ENCODE peak calls at places on chromosomes 16 and 17, in ten cellular contexts. L is right atrium auricular region; B is fibroblast of lung; Q is mesendoderm; M is pancreas; G is astrocyte; A is adrenal gland; I is heart right ventricle; V is CD4-positive, alpha-beta memory T cell; Y is left ventricle myocardium inferior. K is an unnamed sample.

GRCh38 chr16:49594706-49595534 is 221.3 kb downstream of the C16orf78 start:
- DNase-seq in L (no peak), B (no peak), Q (no peak), M (no peak), G (no peak), A (no peak), I (no peak), V (no peak), Y (no peak), K (no peak)

GRCh38 chr17:33838281-33838680 is 416.8 kb upstream of the CCL2 start:
- DNase-seq in L (no peak), B (no peak), Q (no peak), M (no peak), G (no peak), A (no peak), I (no peak), V (no peak), Y (no peak), K (no peak)

GRCh38 chr17:6066183-6066948 is 3.8 kb upstream of the WSCD1 start:
- DNase-seq in L (no peak), B (peak; percentile 40), Q (no peak), M (no peak), G (peak; percentile 16), A (no peak), I (no peak), V (no peak), Y (no peak), K (no peak)

GRCh38 chr17:82333279-82334171 is at the start of gene SECTM1:
- DNase-seq in L (peak; percentile 65), B (peak; percentile 21), Q (no peak), M (peak; percentile 78), G (no peak), A (peak; percentile 38), I (peak; percentile 55), V (no peak), Y (peak; percentile 66), K (peak; percentile 92)

GRCh38 chr17:65799454-65799853 is 238.0 kb upstream of the AXIN2 start:
- DNase-seq in L (no peak), B (no peak), Q (no peak), M (no peak), G (no peak), A (no peak), I (no peak), V (no peak), Y (no peak), K (no peak)

GRCh38 chr17:17513626-17514025 is 17.4 kb upstream of the RASD1 start:
- DNase-seq in L (no peak), B (no peak), Q (no peak), M (no peak), G (no peak), A (no peak), I (no peak), V (no peak), Y (peak; percentile 9), K (no peak)

GRCh38 chr16:14548933-14549788 is 80.9 kb downstream of the PARN start:
- DNase-seq in L (no peak), B (peak; percentile 40), Q (peak; percentile 22), M (no peak), G (peak; percentile 25), A (no peak), I (no peak), V (no peak), Y (no peak), K (no peak)

GRCh38 chr17:48241131-48241591 is 133.6 kb downstream of the SNX11 start:
- DNase-seq in L (peak; percentile 59), B (peak; percentile 82), Q (peak; percentile 81), M (no peak), G (peak; percentile 73), A (peak; percentile 45), I (peak; percentile 38), V (no peak), Y (peak; percentile 22), K (peak; percentile 45)

GRCh38 chr17:47883589-47884426 is 12.2 kb upstream of the SP2 start:
- DNase-seq in L (no peak), B (no peak), Q (no peak), M (no peak), G (no peak), A (peak; percentile 37), I (no peak), V (no peak), Y (no peak), K (no peak)

GRCh38 chr17:27895940-27896535 is 2.9 kb upstream of the LYRM9 start:
- DNase-seq in L (no peak), B (no peak), Q (no peak), M (no peak), G (no peak), A (no peak), I (no peak), V (no peak), Y (no peak), K (no peak)
- H3K4me3 ChIP-seq in L (no peak overlapping the region), B (no peak overlapping the region), Q (no peak overlapping the region), M (no peak overlapping the region), G (no peak overlapping the region), A (no peak overlapping the region), I (no peak overlapping the region), V (no peak overlapping the region), Y (no peak overlapping the region), K (no peak overlapping the region)

GRCh38 chr17:3804503-3804931 is 3.5 kb upstream of the ITGAE start:
- DNase-seq in L (no peak), B (peak; percentile 78), Q (no peak), M (no peak), G (peak; percentile 70), A (peak; percentile 73), I (no peak), V (no peak), Y (no peak), K (no peak)

GRCh38 chr17:3801792-3802191 is 804 bp upstream of the ITGAE start:
- DNase-seq in L (no peak), B (no peak), Q (no peak), M (no peak), G (no peak), A (no peak), I (no peak), V (no peak), Y (no peak), K (no peak)

GRCh38 chr17:3802461-3803307 is 1.7 kb upstream of the ITGAE start:
- DNase-seq in L (peak; percentile 72), B (peak; percentile 95), Q (no peak), M (no peak), G (peak; percentile 94), A (peak; percentile 91), I (no peak), V (no peak), Y (no peak), K (peak; percentile 60)

GRCh38 chr17:3801043-3801746 is at the start of gene ITGAE:
- DNase-seq in L (no peak), B (no peak), Q (no peak), M (no peak), G (no peak), A (no peak), I (no peak), V (no peak), Y (no peak), K (peak; percentile 66)

DNA sequence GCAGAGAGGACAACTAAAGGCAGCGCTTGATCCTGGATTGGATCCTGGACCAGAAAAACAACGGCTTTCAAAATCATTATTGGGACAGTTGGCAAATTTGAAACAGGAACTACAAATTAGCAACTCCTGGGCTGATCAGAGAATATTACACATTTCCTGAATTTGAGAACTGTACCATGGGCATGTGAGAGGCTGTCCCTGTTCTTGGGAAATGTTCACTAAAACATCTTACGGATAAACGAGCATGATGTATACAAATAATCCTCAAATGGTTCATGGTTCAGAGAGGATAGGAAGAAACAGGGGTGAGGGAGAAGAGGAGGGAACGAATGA is 2.3 kb upstream of the ITGAE start:
- DNase-seq in L (no peak), B (no peak), Q (no peak), M (no peak), G (peak; percentile 15), A (no peak), I (no peak), V (no peak), Y (no peak), K (no peak)
- H3K27ac ChIP-seq in L (no peak overlapping the region), B (peak overlapping the region; percentile 1), Q (no peak overlapping the region), M (peak overlapping the region; percentile 27), G (peak overlapping the region; percentile 96), A (peak overlapping the region; percentile 90), I (no peak overlapping the region), V (no peak overlapping the region), Y (no peak overlapping the region), K (peak overlapping the region; percentile 29)

DNA sequence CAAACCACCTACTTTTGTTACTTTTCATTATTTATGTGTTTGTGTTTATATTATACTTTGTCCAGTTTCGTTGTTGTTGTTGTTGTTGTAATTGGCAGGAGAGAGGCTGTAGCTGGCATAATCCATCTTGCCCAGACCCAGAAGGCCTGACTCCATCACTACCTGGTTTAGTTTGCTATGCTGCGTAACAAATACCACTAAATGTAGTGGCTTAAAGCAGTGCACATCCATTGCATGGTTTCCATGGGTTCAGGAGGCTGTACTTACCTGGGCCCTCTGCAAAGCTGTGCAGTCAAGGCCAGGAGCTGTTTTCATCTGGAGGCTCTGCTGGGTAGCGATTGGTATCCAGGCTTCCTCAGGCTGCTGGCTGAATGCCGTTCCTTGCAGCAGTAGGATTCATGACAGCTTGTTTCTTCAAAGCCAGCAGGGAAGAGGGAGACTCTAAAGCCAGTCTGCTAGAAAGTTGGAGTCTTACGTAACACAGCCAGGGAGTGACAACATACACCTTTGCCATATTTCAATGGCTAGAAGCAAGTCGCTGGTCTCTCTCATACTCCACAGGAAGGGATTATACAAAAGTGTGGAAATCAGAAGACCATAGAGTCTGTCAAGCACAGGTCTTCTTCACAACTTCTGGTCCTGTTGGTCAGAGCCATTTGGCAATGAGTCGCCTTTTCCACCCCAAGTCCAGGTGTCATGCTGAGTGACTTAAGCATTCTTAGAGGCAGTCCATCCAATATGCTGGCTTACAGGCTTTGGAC is 41.1 kb downstream of the TNRC6C start:
- DNase-seq in L (no peak), B (peak; percentile 60), Q (peak; percentile 74), M (no peak), G (peak; percentile 53), A (no peak), I (no peak), V (no peak), Y (no peak), K (no peak)
- H3K4me3 ChIP-seq in L (no peak overlapping the region), B (no peak overlapping the region), Q (no peak overlapping the region), M (no peak overlapping the region), G (no peak overlapping the region), A (no peak overlapping the region), I (no peak overlapping the region), V (no peak overlapping the region), Y (no peak overlapping the region), K (no peak overlapping the region)

GRCh38 chr16:27511657-27512056 is 38.1 kb downstream of the GTF3C1 start:
- DNase-seq in L (peak; percentile 76), B (no peak), Q (no peak), M (no peak), G (no peak), A (no peak), I (peak; percentile 67), V (no peak), Y (peak; percentile 67), K (no peak)

GRCh38 chr16:27515874-27516353 is 33.8 kb downstream of the GTF3C1 start:
- DNase-seq in L (no peak), B (no peak), Q (peak; percentile 68), M (no peak), G (no peak), A (peak; percentile 13), I (peak; percentile 29), V (no peak), Y (no peak), K (no peak)

GRCh38 chr16:27516360-27516759 is 33.4 kb downstream of the GTF3C1 start:
- DNase-seq in L (no peak), B (no peak), Q (no peak), M (no peak), G (no peak), A (no peak), I (no peak), V (no peak), Y (no peak), K (no peak)

GRCh38 chr16:27512061-27512460 is 37.7 kb downstream of the GTF3C1 start:
- DNase-seq in L (no peak), B (no peak), Q (no peak), M (no peak), G (no peak), A (no peak), I (no peak), V (no peak), Y (no peak), K (no peak)

GRCh38 chr16:27514806-27515205 is 34.9 kb downstream of the GTF3C1 start:
- DNase-seq in L (no peak), B (no peak), Q (no peak), M (no peak), G (no peak), A (no peak), I (no peak), V (no peak), Y (peak; percentile 47), K (no peak)
- H3K27ac ChIP-seq in L (peak overlapping the region; percentile 68), B (no peak overlapping the region), Q (no peak overlapping the region), M (no peak overlapping the region), G (no peak overlapping the region), A (no peak overlapping the region), I (peak overlapping the region; percentile 80), V (no peak overlapping the region), Y (peak overlapping the region; percentile 95), K (no peak overlapping the region)

K was measured in upper lobe of left lung.